ENCODE peak calls at places on chromosomes 13 and 19, in six cellular contexts. L is transverse colon, S is endothelial cell of umbilical vein, H is HL-60, D is HepG2, O is breast epithelium. Z is an unnamed sample.

GRCh38 chr13:108115739-108116138 is 99.6 kb downstream of the LIG4 start:
- DNase-seq in L (no peak), S (no peak), H (no peak), D (no peak), O (no peak), Z (no peak)

GRCh38 chr19:48676887-48677286 is 4.1 kb upstream of the NTN5 start:
- DNase-seq in L (peak), S (no peak), H (no peak), D (no peak), O (no peak), Z (no peak)

GRCh38 chr19:961866-962620 is 22.1 kb upstream of the WDR18 start:
- DNase-seq in L (peak), S (no peak), H (no peak), D (peak), O (no peak), Z (no peak)

GRCh38 chr19:50967924-50968708 is 1.3 kb downstream of the KLK6 start:
- DNase-seq in L (no peak), S (no peak), H (no peak), D (no peak), O (no peak), Z (no peak)

GRCh38 chr19:13015361-13016231 is 20.3 kb downstream of the NFIX start:
- DNase-seq in L (no peak), S (no peak), H (no peak), D (no peak), O (no peak), Z (no peak)

GRCh38 chr19:51103811-51104470 is 4.3 kb downstream of the CTU1 start:
- DNase-seq in L (no peak), S (no peak), H (no peak), D (no peak), O (no peak), Z (no peak)

GRCh38 chr13:101700598-101700997 is 248.1 kb downstream of the ITGBL1 start:
- DNase-seq in L (no peak), S (peak), H (no peak), D (no peak), O (no peak), Z (no peak)

GRCh38 chr13:66443926-66444325 is 786.2 kb downstream of the PCDH9 start:
- DNase-seq in L (no peak), S (no peak), H (no peak), D (no peak), O (no peak), Z (no peak)

GRCh38 chr13:51322826-51323225 is 16.7 kb upstream of the SERPINE3 start:
- DNase-seq in L (no peak), S (no peak), H (no peak), D (no peak), O (no peak), Z (no peak)

DNA sequence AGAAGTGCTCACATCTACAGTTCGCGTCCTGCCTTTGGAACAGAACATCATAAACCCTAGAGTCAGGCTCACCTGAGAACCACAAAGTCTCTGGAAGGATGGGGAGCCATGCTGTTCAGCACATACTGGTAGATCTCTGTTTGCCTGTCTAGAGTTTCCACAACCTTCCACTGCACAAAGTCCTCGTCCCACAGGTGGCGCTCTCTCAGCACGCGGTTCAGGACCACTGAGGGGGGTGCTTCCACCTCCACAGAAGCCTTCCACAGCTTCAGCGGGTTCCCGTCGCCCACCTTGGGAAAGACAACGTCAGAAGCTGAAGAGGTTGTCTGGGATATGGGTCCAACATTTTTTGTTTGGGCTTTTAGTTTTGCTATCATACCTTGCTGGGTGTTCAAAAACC is 93.6 kb downstream of the KL start:
- DNase-seq in L (no peak), S (no peak), H (no peak), D (no peak), O (no peak), Z (no peak)
- TF ChIP-seq POLR2AphosphoS5 in L (no peak), S (no peak), H (no peak), D (no peak), O (no peak), Z (no peak)

GRCh38 chr19:2575734-2576481 is 100.0 kb downstream of the GADD45B start:
- DNase-seq in L (peak), S (no peak), H (no peak), D (peak), O (peak), Z (no peak)
- TF ChIP-seq POLR2AphosphoS5 in L (peak), S (no peak), H (no peak), D (no peak), O (peak), Z (no peak)

DNA sequence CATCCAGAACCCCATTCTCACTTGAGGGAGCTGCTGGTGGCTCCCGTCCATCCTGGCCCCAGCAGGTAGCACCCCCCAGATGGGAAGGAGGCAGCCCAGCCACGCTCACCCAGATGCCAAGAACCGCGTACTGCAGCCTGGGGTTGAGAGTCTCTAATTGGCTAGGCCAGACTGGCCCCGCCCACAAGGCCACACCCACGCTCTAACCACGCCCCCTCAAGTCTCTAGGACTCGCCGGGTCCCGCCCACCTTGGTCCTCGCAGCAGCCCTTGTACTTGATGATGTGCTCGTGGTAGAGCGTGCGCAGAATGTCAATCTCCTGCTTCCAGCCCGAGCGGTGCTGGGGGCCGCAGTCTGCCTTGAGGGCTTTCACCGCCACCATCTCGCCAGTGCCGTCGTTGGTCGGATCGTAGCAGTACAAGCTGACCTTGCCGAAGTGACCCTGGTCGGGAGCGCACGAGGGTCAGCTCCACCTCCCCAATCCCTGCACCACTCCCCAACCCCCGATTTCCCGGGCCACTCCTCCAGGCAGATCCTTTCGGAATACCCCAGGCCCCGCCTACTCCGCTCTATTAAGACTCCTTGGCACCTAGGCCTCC is 14.5 kb upstream of the ICAM3 start:
- DNase-seq in L (peak), S (peak), H (no peak), D (no peak), O (no peak), Z (no peak)
- TF ChIP-seq POLR2AphosphoS5 in L (no peak), S (no peak), H (no peak), D (no peak), O (no peak), Z (no peak)

GRCh38 chr19:17279436-17279835 is 2.3 kb upstream of the ANKLE1 start:
- DNase-seq in L (no peak), S (no peak), H (no peak), D (no peak), O (no peak), Z (no peak)

GRCh38 chr19:17285415-17286135 is 3.9 kb downstream of the ANKLE1 start:
- DNase-seq in L (no peak), S (no peak), H (no peak), D (no peak), O (no peak), Z (no peak)

GRCh38 chr19:17282488-17283256 is 971 bp downstream of the ANKLE1 start:
- DNase-seq in L (peak), S (peak), H (peak), D (peak), O (peak), Z (no peak)

GRCh38 chr19:17283504-17283996 is 1.8 kb downstream of the ANKLE1 start:
- DNase-seq in L (no peak), S (no peak), H (no peak), D (no peak), O (no peak), Z (no peak)

GRCh38 chr19:17281391-17282304 is at the start of gene ANKLE1:
- DNase-seq in L (peak), S (no peak), H (peak), D (no peak), O (no peak), Z (no peak)
- TF ChIP-seq POLR2AphosphoS5 in L (no peak), S (peak), H (peak), D (no peak), O (no peak), Z (peak)

GRCh38 chr13:29594710-29595379 is 643 bp downstream of the SLC7A1 start:
- DNase-seq in L (peak), S (peak), H (peak), D (no peak), O (no peak), Z (no peak)
- TF ChIP-seq POLR2AphosphoS5 in L (peak), S (peak), H (peak), D (no peak), O (no peak), Z (no peak)

GRCh38 chr13:113929628-113930615 is 44.0 kb downstream of the C13orf46 start:
- DNase-seq in L (no peak), S (no peak), H (no peak), D (no peak), O (peak), Z (no peak)
- TF ChIP-seq POLR2AphosphoS5 in L (no peak), S (no peak), H (no peak), D (no peak), O (no peak), Z (no peak)

GRCh38 chr19:47230921-47231214 is at the start of gene BBC3:
- DNase-seq in L (no peak), S (no peak), H (no peak), D (no peak), O (no peak), Z (no peak)

GRCh38 chr19:47229674-47230121 is 1.3 kb downstream of the BBC3 start:
- DNase-seq in L (peak), S (peak), H (no peak), D (no peak), O (no peak), Z (no peak)

GRCh38 chr19:47230122-47230920 is 678 bp downstream of the BBC3 start:
- DNase-seq in L (peak), S (peak), H (peak), D (peak), O (no peak), Z (no peak)

GRCh38 chr19:47231215-47232054 is 436 bp upstream of the BBC3 start:
- DNase-seq in L (peak), S (peak), H (peak), D (peak), O (peak), Z (no peak)

DNA sequence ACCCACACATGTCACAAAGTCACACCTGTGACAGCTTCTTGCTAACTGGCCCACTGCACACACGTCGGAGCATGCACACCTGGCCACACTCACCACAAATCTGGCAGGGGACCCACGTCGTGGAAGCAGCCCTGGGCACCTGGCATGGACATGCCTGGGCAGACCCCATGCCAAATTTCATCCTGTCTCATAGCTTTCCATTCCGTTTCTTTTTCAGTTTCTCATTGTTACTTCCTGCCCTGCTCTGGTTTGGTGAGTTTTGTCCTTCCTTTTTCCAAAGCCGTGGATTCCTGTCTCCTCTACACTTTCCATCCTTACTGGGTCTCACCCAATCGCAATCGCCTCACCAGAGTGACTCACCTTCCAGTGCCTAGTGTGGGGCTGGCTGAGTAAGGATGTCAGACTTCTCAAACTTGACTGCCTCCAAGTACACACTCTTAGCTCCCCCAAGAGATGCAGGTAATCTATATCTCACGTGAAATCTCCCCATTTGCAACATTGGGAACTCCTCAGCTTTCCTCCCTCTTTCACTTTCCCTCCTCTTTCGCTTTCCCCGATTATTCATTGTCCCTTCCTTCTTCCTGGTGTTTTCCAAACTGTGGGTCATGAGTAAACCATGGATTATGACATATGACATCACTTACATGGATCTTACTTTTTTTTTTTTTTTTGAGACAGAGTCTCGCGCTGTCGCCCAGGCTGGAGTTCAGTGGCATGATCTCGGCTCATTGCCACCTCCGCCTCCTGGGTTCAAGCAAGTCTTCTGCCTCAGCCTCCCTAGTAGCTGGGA is 1.6 kb upstream of the BBC3 start:
- DNase-seq in L (peak), S (peak), H (no peak), D (no peak), O (no peak), Z (no peak)
- TF ChIP-seq POLR2AphosphoS5 in L (peak), S (peak), H (no peak), D (no peak), O (no peak), Z (no peak)

GRCh38 chr19:6108721-6109633 is 1.3 kb downstream of the RFX2 start:
- DNase-seq in L (peak), S (peak), H (peak), D (no peak), O (peak), Z (no peak)

GRCh38 chr19:6109947-6110346 is 353 bp downstream of the RFX2 start:
- DNase-seq in L (peak), S (no peak), H (no peak), D (no peak), O (no peak), Z (no peak)

GRCh38 chr19:6113616-6114188 is 3.4 kb upstream of the RFX2 start:
- DNase-seq in L (no peak), S (no peak), H (no peak), D (no peak), O (no peak), Z (no peak)

GRCh38 chr19:6105444-6105843 is 4.9 kb downstream of the RFX2 start:
- DNase-seq in L (no peak), S (no peak), H (no peak), D (no peak), O (no peak), Z (no peak)

GRCh38 chr19:6110360-6110977 is at the start of gene RFX2:
- DNase-seq in L (peak), S (peak), H (peak), D (peak), O (peak), Z (peak)
- TF ChIP-seq POLR2AphosphoS5 in L (peak), S (no peak), H (peak), D (no peak), O (no peak), Z (peak)